ENCODE peak calls at places on chromosomes 3 and 15, in four cellular contexts. B is SHP77, K is HCEC 1CT, A is HL-60. D is an unnamed sample.

GRCh38 chr3:141881702-141882101 is 5.3 kb downstream of the ATP1B3 start:
- DNase-seq in B (no peak), K (no peak), A (peak), D (peak)

GRCh38 chr3:195697582-195698324 is 23.0 kb upstream of the MUC20 start:
- DNase-seq in B (no peak), K (peak), A (no peak), D (no peak)

GRCh38 chr15:58924326-58924725 is 9.2 kb downstream of the SLTM start:
- DNase-seq in B (no peak), K (peak), A (no peak), D (no peak)

GRCh38 chr15:77870195-77871065 is 207.1 kb downstream of the TBC1D2B start:
- DNase-seq in B (peak), K (peak), A (peak), D (no peak)

GRCh38 chr3:39651993-39652739 is 157.2 kb upstream of the MYRIP start:
- DNase-seq in B (no peak), K (no peak), A (no peak), D (no peak)

GRCh38 chr15:69658401-69658945 is 205.9 kb downstream of the RPLP1 start:
- DNase-seq in B (no peak), K (no peak), A (no peak), D (no peak)

GRCh38 chr3:38763569-38763968 is 52.4 kb downstream of the SCN10A start:
- DNase-seq in B (no peak), K (no peak), A (no peak), D (no peak)

GRCh38 chr3:72270072-72270611 is 485.2 kb upstream of the PROK2 start:
- DNase-seq in B (no peak), K (peak), A (peak), D (no peak)

GRCh38 chr3:42660131-42660715 is 6.7 kb downstream of the ZBTB47 start:
- DNase-seq in B (no peak), K (no peak), A (no peak), D (no peak)

GRCh38 chr15:26864664-26865191 is 2.1 kb upstream of the GABRA5 start:
- DNase-seq in B (peak), K (peak), A (peak), D (no peak)

GRCh38 chr15:33559207-33559890 is 248.6 kb downstream of the RYR3 start:
- DNase-seq in B (no peak), K (no peak), A (no peak), D (peak)

GRCh38 chr15:80183886-80184285 is 31.1 kb downstream of the FAH start:
- DNase-seq in B (no peak), K (peak), A (no peak), D (no peak)

GRCh38 chr3:108471346-108471935 is 39.0 kb downstream of the MYH15 start:
- DNase-seq in B (no peak), K (peak), A (no peak), D (no peak)

D was measured in DMS153.